ENCODE peak calls at places on chromosomes 7 and 10, in seven cellular contexts. One of them, this sample, is unnamed.

GRCh38 chr7:132392713-132393112 is 183.6 kb downstream of the PLXNA4 start:
- DNase-seq in AG04450: no peak
- DNase-seq in AG09319: no peak
- DNase-seq in GM12865: no peak
- DNase-seq in type B pancreatic cell: no peak
- DNase-seq in right lobe of liver: no peak
- DNase-seq in astrocyte of the cerebellum: no peak
- DNase-seq in this sample: no peak

GRCh38 chr10:92822060-92822634 is 26.2 kb upstream of the EXOC6 start:
- DNase-seq in right lobe of liver: no peak
- DNase-seq in type B pancreatic cell: no peak
- DNase-seq in astrocyte of the cerebellum: peak
- DNase-seq in AG09319: peak
- DNase-seq in GM12865: peak
- DNase-seq in AG04450: peak
- DNase-seq in this sample: no peak

GRCh38 chr7:99562832-99563231 is 4.4 kb downstream of the ZNF655 start:
- DNase-seq in AG09319: peak
- DNase-seq in GM12865: no peak
- DNase-seq in type B pancreatic cell: no peak
- DNase-seq in right lobe of liver: no peak
- DNase-seq in astrocyte of the cerebellum: peak
- DNase-seq in AG04450: peak
- DNase-seq in this sample: peak

GRCh38 chr7:158239290-158239981 is 348.2 kb downstream of the PTPRN2 start:
- DNase-seq in astrocyte of the cerebellum: no peak
- DNase-seq in GM12865: no peak
- DNase-seq in type B pancreatic cell: no peak
- DNase-seq in right lobe of liver: no peak
- DNase-seq in AG04450: no peak
- DNase-seq in AG09319: no peak
- DNase-seq in this sample: no peak

GRCh38 chr10:61973923-61974322 is 72.4 kb downstream of the ARID5B start:
- DNase-seq in astrocyte of the cerebellum: no peak
- DNase-seq in AG04450: no peak
- DNase-seq in GM12865: peak
- DNase-seq in right lobe of liver: no peak
- DNase-seq in type B pancreatic cell: no peak
- DNase-seq in AG09319: no peak
- DNase-seq in this sample: no peak

GRCh38 chr7:34453150-34453549 is 204.9 kb upstream of the NPSR1 start:
- DNase-seq in type B pancreatic cell: no peak
- DNase-seq in astrocyte of the cerebellum: peak
- DNase-seq in AG04450: no peak
- DNase-seq in right lobe of liver: no peak
- DNase-seq in GM12865: no peak
- DNase-seq in AG09319: no peak
- DNase-seq in this sample: no peak

GRCh38 chr10:15176269-15176668 is 7.8 kb upstream of the NMT2 start:
- DNase-seq in AG09319: no peak
- DNase-seq in AG04450: no peak
- DNase-seq in right lobe of liver: no peak
- DNase-seq in type B pancreatic cell: no peak
- DNase-seq in astrocyte of the cerebellum: no peak
- DNase-seq in GM12865: no peak
- DNase-seq in this sample: no peak

GRCh38 chr10:62640386-62640785 is 164.1 kb upstream of the ADO start:
- DNase-seq in GM12865: no peak
- DNase-seq in AG04450: no peak
- DNase-seq in astrocyte of the cerebellum: no peak
- DNase-seq in right lobe of liver: no peak
- DNase-seq in type B pancreatic cell: no peak
- DNase-seq in AG09319: no peak
- DNase-seq in this sample: no peak

GRCh38 chr7:85602196-85602595 is 415.3 kb upstream of the SEMA3D start:
- DNase-seq in AG04450: no peak
- DNase-seq in GM12865: no peak
- DNase-seq in type B pancreatic cell: no peak
- DNase-seq in right lobe of liver: no peak
- DNase-seq in AG09319: no peak
- DNase-seq in astrocyte of the cerebellum: peak
- DNase-seq in this sample: no peak

GRCh38 chr10:18514537-18514936 is 136.8 kb downstream of the NSUN6 start:
- DNase-seq in type B pancreatic cell: no peak
- DNase-seq in AG04450: no peak
- DNase-seq in right lobe of liver: no peak
- DNase-seq in astrocyte of the cerebellum: no peak
- DNase-seq in GM12865: no peak
- DNase-seq in AG09319: no peak
- DNase-seq in this sample: no peak

GRCh38 chr10:124007773-124008145 is 85.6 kb downstream of the CHST15 start:
- DNase-seq in astrocyte of the cerebellum: no peak
- DNase-seq in AG09319: no peak
- DNase-seq in right lobe of liver: peak
- DNase-seq in type B pancreatic cell: no peak
- DNase-seq in AG04450: no peak
- DNase-seq in GM12865: no peak
- DNase-seq in this sample: no peak
- TF ChIP-seq CTCF in astrocyte of the cerebellum: no peak
- TF ChIP-seq CTCF in AG09319: no peak
- TF ChIP-seq CTCF in right lobe of liver: no peak
- TF ChIP-seq CTCF in type B pancreatic cell: no peak
- TF ChIP-seq CTCF in AG04450: no peak
- TF ChIP-seq CTCF in GM12865: no peak
- TF ChIP-seq CTCF in this sample: no peak

GRCh38 chr7:44858161-44858560 is 10.3 kb upstream of the H2AZ2 start:
- DNase-seq in AG09319: no peak
- DNase-seq in GM12865: no peak
- DNase-seq in astrocyte of the cerebellum: no peak
- DNase-seq in type B pancreatic cell: no peak
- DNase-seq in right lobe of liver: no peak
- DNase-seq in AG04450: no peak
- DNase-seq in this sample: no peak
- TF ChIP-seq CTCF in AG09319: no peak
- TF ChIP-seq CTCF in GM12865: no peak
- TF ChIP-seq CTCF in astrocyte of the cerebellum: no peak
- TF ChIP-seq CTCF in type B pancreatic cell: peak
- TF ChIP-seq CTCF in right lobe of liver: no peak
- TF ChIP-seq CTCF in AG04450: peak
- TF ChIP-seq CTCF in this sample: no peak

GRCh38 chr7:115429918-115430317 is 508.0 kb downstream of the MDFIC start:
- DNase-seq in astrocyte of the cerebellum: no peak
- DNase-seq in AG09319: no peak
- DNase-seq in GM12865: no peak
- DNase-seq in AG04450: no peak
- DNase-seq in type B pancreatic cell: no peak
- DNase-seq in right lobe of liver: no peak
- DNase-seq in this sample: no peak

GRCh38 chr7:115441033-115441432 is 519.1 kb downstream of the MDFIC start:
- DNase-seq in type B pancreatic cell: no peak
- DNase-seq in AG09319: no peak
- DNase-seq in GM12865: no peak
- DNase-seq in AG04450: no peak
- DNase-seq in astrocyte of the cerebellum: no peak
- DNase-seq in right lobe of liver: no peak
- DNase-seq in this sample: no peak

GRCh38 chr7:115435178-115435577 is 513.3 kb downstream of the MDFIC start:
- DNase-seq in type B pancreatic cell: no peak
- DNase-seq in AG04450: no peak
- DNase-seq in astrocyte of the cerebellum: no peak
- DNase-seq in AG09319: no peak
- DNase-seq in right lobe of liver: no peak
- DNase-seq in GM12865: peak
- DNase-seq in this sample: no peak
- TF ChIP-seq CTCF in type B pancreatic cell: no peak
- TF ChIP-seq CTCF in AG04450: no peak
- TF ChIP-seq CTCF in astrocyte of the cerebellum: no peak
- TF ChIP-seq CTCF in AG09319: no peak
- TF ChIP-seq CTCF in right lobe of liver: no peak
- TF ChIP-seq CTCF in GM12865: no peak
- TF ChIP-seq CTCF in this sample: no peak

GRCh38 chr10:101775273-101776131 is at the start of gene FGF8:
- DNase-seq in AG09319: no peak
- DNase-seq in right lobe of liver: no peak
- DNase-seq in AG04450: no peak
- DNase-seq in GM12865: no peak
- DNase-seq in type B pancreatic cell: no peak
- DNase-seq in astrocyte of the cerebellum: no peak
- DNase-seq in this sample: no peak
- TF ChIP-seq CTCF in AG09319: no peak
- TF ChIP-seq CTCF in right lobe of liver: no peak
- TF ChIP-seq CTCF in AG04450: no peak
- TF ChIP-seq CTCF in GM12865: no peak
- TF ChIP-seq CTCF in type B pancreatic cell: no peak
- TF ChIP-seq CTCF in astrocyte of the cerebellum: no peak
- TF ChIP-seq CTCF in this sample: no peak

DNA sequence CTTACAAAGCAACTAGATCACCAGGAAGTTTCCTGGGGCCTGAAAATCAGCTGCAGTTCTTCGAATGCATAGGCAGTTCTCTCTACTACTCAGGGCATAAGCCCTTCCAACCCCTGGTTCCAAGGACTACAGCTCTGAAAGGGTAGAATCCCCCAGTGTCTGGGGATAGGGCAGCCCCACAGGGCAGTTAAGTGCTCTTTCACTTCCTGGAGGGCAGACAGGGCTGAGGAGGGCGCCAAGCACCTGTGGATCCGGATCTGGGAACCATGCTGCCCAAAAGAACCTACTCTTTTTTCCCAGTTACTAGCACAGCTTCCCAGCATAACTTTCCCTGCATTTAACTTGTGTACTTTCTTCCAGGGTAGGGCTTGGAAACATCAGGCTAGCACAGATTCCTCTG is 41.1 kb downstream of the CXCL12 start:
- DNase-seq in right lobe of liver: no peak
- DNase-seq in GM12865: no peak
- DNase-seq in type B pancreatic cell: no peak
- DNase-seq in AG09319: no peak
- DNase-seq in astrocyte of the cerebellum: no peak
- DNase-seq in AG04450: no peak
- DNase-seq in this sample: no peak
- TF ChIP-seq CTCF in right lobe of liver: no peak
- TF ChIP-seq CTCF in GM12865: no peak
- TF ChIP-seq CTCF in type B pancreatic cell: no peak
- TF ChIP-seq CTCF in AG09319: no peak
- TF ChIP-seq CTCF in astrocyte of the cerebellum: no peak
- TF ChIP-seq CTCF in AG04450: no peak
- TF ChIP-seq CTCF in this sample: no peak

DNA sequence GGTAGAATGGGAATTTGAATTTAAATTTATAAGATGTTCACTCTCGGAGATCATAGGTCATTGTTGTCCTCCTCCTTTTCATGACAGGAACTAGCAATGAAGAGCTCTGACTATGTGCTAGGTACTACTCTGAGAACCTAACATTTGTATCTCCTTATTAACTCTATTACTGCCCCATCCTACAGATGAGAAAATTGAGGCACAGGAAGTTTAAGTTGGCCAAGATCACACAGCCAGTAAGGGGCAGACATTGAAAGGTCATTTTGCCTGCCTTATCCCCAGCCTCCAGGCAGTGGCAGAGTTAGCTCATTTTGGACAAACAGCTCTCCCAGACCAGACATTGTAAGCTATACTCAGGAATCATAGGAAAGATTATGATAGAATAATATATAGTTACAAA is 6.0 kb downstream of the SRGN start:
- DNase-seq in astrocyte of the cerebellum: no peak
- DNase-seq in AG09319: no peak
- DNase-seq in GM12865: no peak
- DNase-seq in right lobe of liver: no peak
- DNase-seq in AG04450: no peak
- DNase-seq in type B pancreatic cell: no peak
- DNase-seq in this sample: no peak
- TF ChIP-seq CTCF in astrocyte of the cerebellum: peak
- TF ChIP-seq CTCF in AG09319: peak
- TF ChIP-seq CTCF in GM12865: no peak
- TF ChIP-seq CTCF in right lobe of liver: no peak
- TF ChIP-seq CTCF in AG04450: peak
- TF ChIP-seq CTCF in type B pancreatic cell: no peak
- TF ChIP-seq CTCF in this sample: no peak

This sample was measured in CD14-positive monocyte.